ENCODE peak calls at places on chromosomes 5 and 9, in four cellular contexts. O is endodermal cell, P is left ventricle myocardium inferior, B is PC-3. A is an unnamed sample.
A peak's percentile ranks its signal among the peaks of the same experiment; 100 is the strongest.

GRCh38 chr5:115568668-115569067 is 24.1 kb upstream of the FEM1C start:
- DNase-seq in O (no peak), P (no peak), B (no peak), A (no peak)

GRCh38 chr9:86202338-86202882 is 57.0 kb downstream of the C9orf153 start:
- DNase-seq in O (peak; percentile 63), P (no peak), B (peak; percentile 59), A (peak; percentile 59)

GRCh38 chr5:137633896-137634295 is 102.0 kb downstream of the KLHL3 start:
- DNase-seq in O (no peak), P (no peak), B (no peak), A (no peak)

GRCh38 chr9:37944266-37944650 is 40.3 kb upstream of the SLC25A51 start:
- DNase-seq in O (no peak), P (no peak), B (no peak), A (no peak)

GRCh38 chr5:851553-851952 is 767 bp upstream of the ZDHHC11 start:
- DNase-seq in O (no peak), P (peak; percentile 9), B (no peak), A (no peak)

GRCh38 chr9:81465468-81466002 is 223.8 kb downstream of the TLE1 start:
- DNase-seq in O (no peak), P (no peak), B (no peak), A (peak; percentile 1)

GRCh38 chr5:138647261-138647788 is 72.1 kb upstream of the HSPA9 start:
- DNase-seq in O (no peak), P (no peak), B (no peak), A (no peak)

GRCh38 chr9:114126247-114127060 is 27.4 kb upstream of the KIF12 start:
- DNase-seq in O (peak; percentile 54), P (no peak), B (no peak), A (no peak)

GRCh38 chr9:97577051-97577450 is 56.1 kb downstream of the TSTD2 start:
- DNase-seq in O (no peak), P (no peak), B (no peak), A (no peak)

GRCh38 chr5:43193171-43193951 is 1.3 kb downstream of the NIM1K start:
- DNase-seq in O (no peak), P (no peak), B (peak; percentile 87), A (no peak)

GRCh38 chr9:126773004-126773607 is 31.7 kb upstream of the ZBTB43 start:
- DNase-seq in O (peak; percentile 85), P (no peak), B (peak; percentile 49), A (no peak)

GRCh38 chr9:108634669-108635462 is 220.9 kb downstream of the ACTL7B start:
- DNase-seq in O (no peak), P (no peak), B (peak; percentile 31), A (no peak)

GRCh38 chr9:117636681-117637080 is 67.5 kb upstream of the TLR4 start:
- DNase-seq in O (peak; percentile 58), P (no peak), B (no peak), A (no peak)

GRCh38 chr9:127588740-127589506 is 23.2 kb upstream of the STXBP1 start:
- DNase-seq in O (no peak), P (no peak), B (no peak), A (peak; percentile 60)

GRCh38 chr9:87390361-87390760 is 107.3 kb upstream of the DAPK1 start:
- DNase-seq in O (no peak), P (no peak), B (no peak), A (no peak)

GRCh38 chr5:160479926-160480325 is 58.3 kb downstream of the PTTG1 start:
- DNase-seq in O (no peak), P (no peak), B (peak; percentile 88), A (no peak)

GRCh38 chr5:74837115-74837514 is 29.1 kb downstream of the FAM169A start:
- DNase-seq in O (no peak), P (no peak), B (no peak), A (peak; percentile 42)

GRCh38 chr9:114655689-114656088 is 1.9 kb downstream of the TEX53 start:
- DNase-seq in O (no peak), P (no peak), B (no peak), A (no peak)

GRCh38 chr5:36660397-36661049 is 54.1 kb downstream of the SLC1A3 start:
- DNase-seq in O (no peak), P (no peak), B (no peak), A (no peak)

GRCh38 chr9:30773427-30773826 is 1611.0 kb upstream of the ACO1 start:
- DNase-seq in O (no peak), P (no peak), B (no peak), A (no peak)

GRCh38 chr5:172887735-172888134 is 53.7 kb downstream of the ERGIC1 start:
- DNase-seq in O (no peak), P (no peak), B (no peak), A (no peak)

GRCh38 chr5:132472431-132472830 is 18.1 kb downstream of the IRF1 start:
- DNase-seq in O (no peak), P (no peak), B (no peak), A (no peak)

GRCh38 chr9:83646500-83647239 is 23.7 kb downstream of the IDNK start:
- DNase-seq in O (peak; percentile 59), P (no peak), B (no peak), A (no peak)

GRCh38 chr9:83651558-83651957 is 28.6 kb downstream of the IDNK start:
- DNase-seq in O (no peak), P (no peak), B (no peak), A (no peak)

GRCh38 chr9:83649080-83649479 is 26.1 kb downstream of the IDNK start:
- DNase-seq in O (peak; percentile 94), P (peak; percentile 68), B (peak; percentile 41), A (peak; percentile 74)

GRCh38 chr9:83655433-83655832 is 32.5 kb downstream of the IDNK start:
- DNase-seq in O (no peak), P (no peak), B (no peak), A (no peak)

GRCh38 chr9:83649515-83649914 is 26.6 kb downstream of the IDNK start:
- DNase-seq in O (peak; percentile 58), P (no peak), B (no peak), A (no peak)
- H3K27ac ChIP-seq in O (no peak overlapping the region), P (peak overlapping the region; percentile 33), B (no peak overlapping the region), A (no peak overlapping the region)

GRCh38 chr9:129549139-129549538 is 71.8 kb downstream of the C9orf50 start:
- DNase-seq in O (peak; percentile 55), P (no peak), B (no peak), A (no peak)
- H3K4me1 ChIP-seq in O (no peaks in the 10 kb centered on the region), P (peaks cover 29% of the 10 kb centered on the region), B (no peaks in the 10 kb centered on the region), A (peaks cover 4% of the 10 kb centered on the region)

GRCh38 chr5:124746252-124746915 is at the start of gene ZNF608:
- DNase-seq in O (peak; percentile 78), P (no peak), B (peak; percentile 50), A (peak; percentile 59)

GRCh38 chr5:124746916-124747769 is 704 bp upstream of the ZNF608 start:
- DNase-seq in O (peak; percentile 94), P (peak; percentile 73), B (peak; percentile 56), A (peak; percentile 85)

GRCh38 chr5:124744170-124744911 is 2.1 kb downstream of the ZNF608 start:
- DNase-seq in O (peak; percentile 71), P (peak; percentile 48), B (no peak), A (peak; percentile 82)

GRCh38 chr5:124743534-124744169 is 2.8 kb downstream of the ZNF608 start:
- DNase-seq in O (peak; percentile 70), P (no peak), B (no peak), A (peak; percentile 80)

GRCh38 chr5:124745367-124746251 is 830 bp downstream of the ZNF608 start:
- DNase-seq in O (no peak), P (no peak), B (peak; percentile 4), A (peak; percentile 54)
- H3K27ac ChIP-seq in O (peak overlapping the region; percentile 98), P (peak overlapping the region; percentile 93), B (no peak overlapping the region), A (peak overlapping the region; percentile 75)

GRCh38 chr5:150523472-150524350 is 15.8 kb downstream of the NDST1 start:
- DNase-seq in O (peak; percentile 82), P (no peak), B (peak; percentile 69), A (peak; percentile 66)
- H3K4me1 ChIP-seq in O (peaks cover 10% of the 10 kb centered on the region), P (peaks cover 98% of the 10 kb centered on the region), B (no peaks in the 10 kb centered on the region), A (no peaks in the 10 kb centered on the region)

DNA sequence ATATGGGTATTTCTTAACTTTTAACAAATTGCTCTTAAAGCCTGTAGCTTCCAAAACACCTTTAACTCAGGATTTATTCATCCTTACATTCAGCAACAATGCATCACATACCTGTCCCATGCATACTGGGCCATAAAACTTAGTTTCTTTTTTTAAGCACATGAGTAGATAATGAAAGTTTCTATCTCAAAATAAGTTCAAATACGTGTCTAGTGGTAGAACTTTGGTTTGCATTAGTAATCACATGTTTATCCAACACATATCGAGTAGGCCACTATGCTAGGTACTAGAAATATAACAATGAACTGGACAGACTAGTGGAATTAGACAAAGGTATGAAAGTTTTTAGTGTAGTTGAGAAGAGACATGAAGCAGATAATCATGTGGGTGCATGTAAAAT is 99.6 kb downstream of the DOCK2 start:
- DNase-seq in O (no peak), P (no peak), B (no peak), A (no peak)
- H3K27ac ChIP-seq in O (no peak overlapping the region), P (no peak overlapping the region), B (no peak overlapping the region), A (no peak overlapping the region)